ENCODE peak calls at places on chromosomes 4 and X, in seven cellular contexts. L is sciatic nerve, K is HEK293T, D is cardiac muscle cell, X is lung microvascular endothelial cell, Q is left colon, O is NB4. G is an unnamed sample.

GRCh38 chr4:21819086-21819485 is 129.5 kb downstream of the KCNIP4 start:
- DNase-seq in L (no peak), K (no peak), D (peak; percentile 64), X (no peak), Q (no peak), O (no peak), G (no peak)

GRCh38 chr4:38313999-38314561 is 349.9 kb upstream of the KLF3 start:
- DNase-seq in L (no peak), K (no peak), D (no peak), X (peak; percentile 46), Q (peak; percentile 52), O (no peak), G (no peak)

GRCh38 chr4:123397276-123398150 is 918 bp downstream of the SPRY1 start:
- DNase-seq in L (peak; percentile 65), K (peak; percentile 55), D (peak; percentile 73), X (peak; percentile 72), Q (peak; percentile 63), O (peak; percentile 86), G (peak; percentile 72)

GRCh38 chr4:108060164-108060563 is 70.5 kb downstream of the HADH start:
- DNase-seq in L (no peak), K (peak; percentile 39), D (peak; percentile 23), X (peak; percentile 36), Q (no peak), O (peak; percentile 2), G (peak; percentile 22)

GRCh38 chr4:68708566-68708965 is 38.1 kb upstream of the UGT2B15 start:
- DNase-seq in L (no peak), K (no peak), D (no peak), X (no peak), Q (no peak), O (no peak), G (no peak)

GRCh38 chrX:20653070-20653469 is 386.4 kb upstream of the RPS6KA3 start:
- DNase-seq in L (no peak), K (no peak), D (no peak), X (no peak), Q (no peak), O (no peak), G (no peak)

GRCh38 chrX:50813843-50814661 is at the start of gene SHROOM4:
- DNase-seq in L (peak; percentile 69), K (no peak), D (peak; percentile 33), X (peak; percentile 70), Q (peak; percentile 47), O (no peak), G (no peak)

GRCh38 chr4:78527555-78527954 is 24.0 kb upstream of the ANXA3 start:
- DNase-seq in L (no peak), K (no peak), D (no peak), X (no peak), Q (no peak), O (no peak), G (no peak)

GRCh38 chr4:186067757-186068385 is 1.1 kb upstream of the TLR3 start:
- DNase-seq in L (peak; percentile 73), K (peak; percentile 27), D (peak; percentile 59), X (peak; percentile 74), Q (peak; percentile 75), O (peak; percentile 61), G (peak; percentile 31)

GRCh38 chrX:115183980-115184379 is 5.2 kb upstream of the RBMXL3 start:
- DNase-seq in L (no peak), K (no peak), D (no peak), X (no peak), Q (no peak), O (no peak), G (no peak)

GRCh38 chr4:20391912-20392311 is 140.2 kb downstream of the SLIT2 start:
- DNase-seq in L (no peak), K (no peak), D (no peak), X (no peak), Q (no peak), O (no peak), G (no peak)

G was measured in dermis microvascular lymphatic vessel endothelial cell.